ENCODE peak calls at places on chromosomes 6 and 20, in five cellular contexts. Y, M, D, R and N are unnamed samples.

GRCh38 chr6:43990627-43991619 is 136.3 kb downstream of the MRPL14 start:
- DNase-seq in Y (peak), M (peak), D (peak), R (no peak), N (peak)

GRCh38 chr6:32087574-32088486 is 21.3 kb downstream of the TNXB start:
- DNase-seq in Y (peak), M (peak), D (peak), R (no peak), N (peak)

GRCh38 chr20:61864481-61864880 is 201.2 kb downstream of the TAF4 start:
- DNase-seq in Y (no peak), M (no peak), D (no peak), R (no peak), N (no peak)

GRCh38 chr6:38997128-38997761 is 51.3 kb upstream of the GLP1R start:
- DNase-seq in Y (peak), M (peak), D (peak), R (no peak), N (no peak)

GRCh38 chr6:299050-299980 is 7.0 kb downstream of the DUSP22 start:
- DNase-seq in Y (no peak), M (no peak), D (no peak), R (no peak), N (peak)

GRCh38 chr6:42451146-42451594 is 556 bp downstream of the TRERF1 start:
- DNase-seq in Y (no peak), M (peak), D (no peak), R (peak), N (no peak)

GRCh38 chr20:57793421-57793820 is 83.6 kb upstream of the PMEPA1 start:
- DNase-seq in Y (no peak), M (no peak), D (no peak), R (no peak), N (no peak)

GRCh38 chr20:19974621-19975435 is 42.3 kb upstream of the NAA20 start:
- DNase-seq in Y (peak), M (peak), D (peak), R (no peak), N (peak)

GRCh38 chr20:44006126-44006525 is 91.5 kb downstream of the TOX2 start:
- DNase-seq in Y (no peak), M (no peak), D (no peak), R (no peak), N (no peak)

GRCh38 chr6:33692760-33693158 is 18.7 kb downstream of the UQCC2 start:
- DNase-seq in Y (no peak), M (no peak), D (peak), R (no peak), N (peak)

GRCh38 chr6:293185-294174 is 1.2 kb downstream of the DUSP22 start:
- DNase-seq in Y (no peak), M (no peak), D (peak), R (no peak), N (no peak)

GRCh38 chr6:46057792-46058191 is 42.1 kb upstream of the CLIC5 start:
- DNase-seq in Y (no peak), M (no peak), D (no peak), R (no peak), N (no peak)

GRCh38 chr20:32249030-32249738 is 28.3 kb upstream of the KIF3B start:
- DNase-seq in Y (no peak), M (no peak), D (no peak), R (no peak), N (no peak)

GRCh38 chr20:58721951-58722371 is 29.4 kb downstream of the NPEPL1 start:
- DNase-seq in Y (no peak), M (no peak), D (no peak), R (no peak), N (no peak)

GRCh38 chr6:164109770-164110140 is 695.2 kb downstream of the QKI start:
- DNase-seq in Y (no peak), M (peak), D (peak), R (no peak), N (no peak)

GRCh38 chr6:80126657-80127350 is 20.3 kb downstream of the BCKDHB start:
- DNase-seq in Y (no peak), M (peak), D (no peak), R (no peak), N (no peak)